ENCODE peak calls at places on chromosome 1, in eight cellular contexts. U is SK-N-SH, S is suprapubic skin, B is kidney, K is fibroblast of mammary gland, A is progenitor cell of endocrine pancreas, R is cardiac muscle cell, E is type B pancreatic cell. V is an unnamed sample.

GRCh38 chr1:40058453-40059291 is 18.1 kb downstream of the CAP1 start:
- DNase-seq in U (no peak), S (no peak), B (no peak), K (no peak), A (no peak), R (no peak), E (no peak), V (no peak)

GRCh38 chr1:201024251-201024998 is 911 bp upstream of the KIF21B start:
- DNase-seq in U (no peak), S (no peak), B (peak; percentile 70), K (no peak), A (no peak), R (no peak), E (no peak), V (no peak)

GRCh38 chr1:229893762-229894444 is 173.1 kb upstream of the GALNT2 start:
- DNase-seq in U (peak; percentile 57), S (no peak), B (no peak), K (no peak), A (no peak), R (no peak), E (no peak), V (peak; percentile 65)

GRCh38 chr1:45721207-45721606 is 29.2 kb downstream of the IPP start:
- DNase-seq in U (no peak), S (no peak), B (no peak), K (no peak), A (no peak), R (no peak), E (no peak), V (no peak)

GRCh38 chr1:153597206-153597605 is 15.7 kb downstream of the S100A16 start:
- DNase-seq in U (no peak), S (no peak), B (peak; percentile 37), K (peak; percentile 94), A (no peak), R (no peak), E (no peak), V (no peak)

GRCh38 chr1:30534551-30534940 is 188.8 kb downstream of the MATN1 start:
- DNase-seq in U (no peak), S (no peak), B (no peak), K (no peak), A (no peak), R (no peak), E (no peak), V (peak; percentile 63)

GRCh38 chr1:46221749-46222148 is 18.6 kb downstream of the LURAP1 start:
- DNase-seq in U (no peak), S (peak; percentile 64), B (no peak), K (no peak), A (no peak), R (peak; percentile 25), E (no peak), V (no peak)

GRCh38 chr1:30138891-30139290 is 584.5 kb downstream of the MATN1 start:
- DNase-seq in U (no peak), S (no peak), B (no peak), K (no peak), A (no peak), R (no peak), E (no peak), V (no peak)

GRCh38 chr1:12170263-12170671 is 3.5 kb downstream of the TNFRSF1B start:
- DNase-seq in U (no peak), S (no peak), B (no peak), K (no peak), A (no peak), R (no peak), E (no peak), V (no peak)

GRCh38 chr1:70811815-70812214 is 235.8 kb downstream of the PTGER3 start:
- DNase-seq in U (no peak), S (no peak), B (no peak), K (no peak), A (no peak), R (no peak), E (no peak), V (no peak)

GRCh38 chr1:36248250-36248894 is 24.1 kb downstream of the THRAP3 start:
- DNase-seq in U (no peak), S (no peak), B (no peak), K (peak; percentile 94), A (no peak), R (no peak), E (no peak), V (no peak)

GRCh38 chr1:223474804-223475203 is 81.6 kb downstream of the CCDC185 start:
- DNase-seq in U (no peak), S (no peak), B (no peak), K (no peak), A (no peak), R (no peak), E (no peak), V (peak; percentile 53)

GRCh38 chr1:46466477-46467182 is 23.0 kb upstream of the DMBX1 start:
- DNase-seq in U (peak; percentile 81), S (no peak), B (peak; percentile 81), K (no peak), A (no peak), R (peak; percentile 54), E (no peak), V (no peak)

GRCh38 chr1:230068952-230069684 is 2.1 kb downstream of the GALNT2 start:
- DNase-seq in U (peak; percentile 27), S (no peak), B (no peak), K (no peak), A (no peak), R (peak; percentile 10), E (no peak), V (peak; percentile 64)

DNA sequence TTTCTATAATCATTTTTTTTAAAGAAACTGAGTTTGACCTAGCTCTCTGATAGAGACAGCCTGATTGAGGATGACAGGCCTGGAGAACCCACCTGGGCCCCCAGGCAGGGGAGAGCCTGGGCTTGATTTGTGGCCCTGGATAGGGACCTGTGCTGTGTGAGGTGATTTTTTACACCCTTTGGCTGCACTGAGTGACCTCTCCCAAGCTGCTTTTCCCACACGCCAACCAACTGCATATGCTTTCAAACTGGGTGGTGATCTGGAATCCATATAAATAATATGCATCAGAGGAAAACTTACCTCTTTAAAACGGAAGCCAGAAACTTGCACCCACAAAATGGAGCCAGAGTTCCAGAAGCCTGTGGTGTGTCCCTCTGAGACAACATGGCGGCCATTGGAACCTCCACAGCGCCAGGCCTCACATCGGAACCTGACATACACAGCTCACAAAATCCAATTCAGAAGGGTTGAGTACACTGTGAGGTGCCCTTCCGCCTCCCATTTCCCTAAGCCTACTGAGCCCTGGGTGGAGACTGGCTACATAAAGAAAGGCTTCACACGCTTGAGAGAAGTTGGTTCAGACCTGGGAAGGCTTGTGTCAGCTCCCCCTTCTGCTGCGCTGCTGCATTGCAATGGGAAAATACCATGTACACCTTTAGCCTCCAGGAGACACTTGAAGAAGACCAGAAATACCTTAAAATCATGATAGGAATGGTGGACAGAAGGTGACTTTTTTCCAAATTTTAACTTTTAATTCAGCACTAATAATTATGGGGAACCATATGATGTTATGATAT is 160.7 kb downstream of the HHIPL2 start:
- DNase-seq in U (peak; percentile 3), S (no peak), B (no peak), K (no peak), A (no peak), R (peak; percentile 23), E (no peak), V (no peak)
- TF ChIP-seq CTCF in U (peak; percentile 30), S (no peak), B (no peak), K (peak; percentile 18), A (peak; percentile 33), R (no peak), E (peak; percentile 56), V (peak; percentile 24)

DNA sequence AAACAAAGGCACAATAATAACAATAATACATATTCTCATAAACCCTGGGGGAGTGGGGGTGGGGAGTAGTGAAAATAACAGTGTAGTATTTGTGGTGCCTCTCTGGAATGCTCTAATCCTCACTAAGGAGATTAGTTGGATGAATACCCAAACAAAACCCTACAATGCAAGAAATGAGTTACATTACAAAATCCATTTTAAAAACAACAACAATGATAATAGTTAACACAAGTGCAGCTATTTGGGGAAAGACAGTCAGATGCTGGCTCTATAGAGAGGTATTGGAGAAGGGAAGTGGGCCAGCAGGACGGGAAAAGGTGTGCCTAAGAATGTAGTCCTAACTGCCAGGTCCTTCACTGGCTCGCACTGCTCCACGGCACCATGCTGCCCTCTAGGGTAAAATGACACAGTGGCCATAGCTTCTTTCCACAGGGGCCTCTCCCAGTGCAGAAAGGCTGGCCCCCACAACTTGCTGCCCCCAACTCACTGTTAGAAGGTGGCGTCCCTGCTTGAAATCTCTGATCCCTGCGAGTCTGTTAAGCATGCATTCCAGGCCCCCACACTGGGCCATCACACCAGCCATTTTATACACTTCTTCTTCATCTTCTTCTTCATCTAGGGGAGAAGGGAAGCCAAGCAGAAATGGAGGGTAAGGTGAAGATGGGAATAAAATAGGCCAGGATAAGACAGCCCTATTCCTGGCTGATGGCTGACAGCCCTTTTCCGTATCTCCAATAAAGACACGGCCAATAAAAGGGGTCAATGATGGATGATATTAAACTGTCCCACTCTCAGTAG is 113.8 kb downstream of the UBR4 start:
- DNase-seq in U (peak; percentile 37), S (no peak), B (no peak), K (peak; percentile 14), A (peak; percentile 28), R (peak; percentile 35), E (no peak), V (no peak)
- TF ChIP-seq CTCF in U (peak; percentile 49), S (peak; percentile 61), B (peak; percentile 80), K (peak; percentile 38), A (peak; percentile 64), R (peak; percentile 45), E (peak; percentile 66), V (peak; percentile 36)

DNA sequence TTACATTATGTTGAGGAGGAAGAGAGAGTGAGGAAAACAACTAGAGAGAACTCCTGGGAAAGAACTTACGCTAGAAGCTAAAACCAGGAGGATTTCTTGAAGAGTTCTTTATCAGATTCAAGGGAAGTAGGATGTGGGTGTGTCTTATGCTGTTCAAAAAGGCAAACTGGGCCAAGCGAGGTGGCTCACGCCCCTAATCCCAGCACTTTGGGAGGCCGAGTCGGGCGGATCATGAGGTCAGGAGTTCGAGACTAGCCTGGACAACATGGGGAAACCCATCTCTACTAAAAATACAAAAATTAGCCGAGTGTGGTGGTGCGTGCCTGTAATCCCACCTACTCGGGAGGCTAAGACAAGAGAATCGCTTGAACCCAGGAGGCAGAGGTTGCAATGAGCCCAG is 23.1 kb downstream of the SMG7 start:
- DNase-seq in U (no peak), S (no peak), B (no peak), K (no peak), A (no peak), R (no peak), E (no peak), V (no peak)
- TF ChIP-seq CTCF in U (no peak), S (no peak), B (no peak), K (no peak), A (no peak), R (no peak), E (no peak), V (no peak)

DNA sequence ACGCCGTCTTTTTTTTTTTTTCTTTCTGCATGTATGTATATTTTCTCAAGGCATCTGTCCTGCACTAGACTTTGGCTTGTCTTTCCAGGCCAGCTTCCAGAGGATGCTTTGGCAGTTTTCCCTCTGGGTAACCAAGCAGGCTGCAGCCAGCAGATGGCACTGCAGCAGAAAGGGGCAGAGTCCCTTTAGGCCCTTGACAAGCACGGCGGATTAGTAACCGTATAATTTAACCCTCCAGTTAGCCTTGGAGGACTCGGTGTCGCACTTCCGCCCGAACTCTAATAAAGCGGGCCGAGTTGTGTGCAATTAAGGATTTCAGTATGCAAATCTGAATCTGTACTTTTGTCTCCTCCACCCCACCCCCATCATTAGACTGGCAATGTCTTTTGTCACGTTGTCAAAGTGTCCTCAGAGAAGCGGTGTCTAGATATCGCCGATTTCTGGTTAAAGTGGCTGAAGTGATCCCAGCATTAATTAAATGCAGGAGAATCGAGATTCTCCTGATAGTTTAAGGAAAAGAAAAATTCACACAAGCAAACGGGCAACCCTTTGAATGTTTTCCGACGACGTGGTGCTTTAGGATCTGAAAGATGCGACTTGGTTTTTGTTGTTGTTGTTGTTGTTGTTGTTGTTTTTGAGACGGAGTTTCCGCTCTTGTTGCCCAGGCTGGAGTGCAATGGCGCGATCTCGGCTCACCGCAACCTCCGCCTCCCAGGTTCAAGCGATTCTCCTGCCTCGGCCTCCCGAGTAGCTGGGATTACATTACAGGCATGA is 1.1 kb upstream of the TMEM167B start:
- DNase-seq in U (peak; percentile 55), S (no peak), B (no peak), K (peak; percentile 57), A (no peak), R (peak; percentile 37), E (no peak), V (no peak)
- TF ChIP-seq CTCF in U (peak; percentile 58), S (peak; percentile 62), B (peak; percentile 51), K (peak; percentile 34), A (peak; percentile 45), R (peak; percentile 62), E (peak; percentile 72), V (peak; percentile 55)

V was measured in osteocyte.